ENCODE peak calls at places on chromosomes 3 and 15, in six cellular contexts. S is neural crest cell; B is GM12891; A is G401; V is MCF 10A; Z is CD4-positive, alpha-beta T cell. W is an unnamed sample.

GRCh38 chr15:63833246-63833696 is 477 bp downstream of the HERC1 start:
- DNase-seq in A (peak), B (peak), S (peak), V (peak), Z (no peak), W (no peak)

GRCh38 chr3:161630791-161631190 is 134.2 kb downstream of the OTOL1 start:
- DNase-seq in B (no peak), S (no peak), Z (no peak), V (peak), A (no peak), W (no peak)

GRCh38 chr15:68781766-68782588 is 38.7 kb downstream of the ANP32A start:
- DNase-seq in B (no peak), V (no peak), Z (no peak), A (no peak), S (no peak), W (peak)

GRCh38 chr3:37291275-37291700 is 116.9 kb upstream of the LRRFIP2 start:
- DNase-seq in Z (no peak), B (no peak), S (no peak), A (no peak), V (peak), W (no peak)

GRCh38 chr3:31102196-31102879 is 207.9 kb upstream of the GADL1 start:
- DNase-seq in Z (no peak), V (no peak), A (no peak), S (no peak), B (no peak), W (no peak)

GRCh38 chr3:4741404-4742307 is 237.6 kb upstream of the BHLHE40 start:
- DNase-seq in Z (no peak), V (peak), B (no peak), A (no peak), S (no peak), W (peak)

GRCh38 chr15:89068325-89068784 is 19.9 kb upstream of the ABHD2 start:
- DNase-seq in Z (no peak), V (peak), B (peak), S (no peak), A (no peak), W (no peak)

GRCh38 chr15:92733934-92734521 is 78.5 kb upstream of the FAM174B start:
- DNase-seq in B (no peak), S (no peak), V (no peak), Z (no peak), A (peak), W (peak)

GRCh38 chr15:78620839-78621421 is at the start of gene CHRNA3:
- DNase-seq in V (no peak), S (no peak), B (no peak), Z (no peak), A (no peak), W (no peak)

GRCh38 chr3:15499536-15499935 is 22.0 kb downstream of the COLQ start:
- DNase-seq in Z (no peak), B (no peak), A (no peak), V (peak), S (no peak), W (no peak)

W was measured in Ammon's horn.